ENCODE peak calls at places on chromosomes 4 and X, in seven cellular contexts. One of them, this sample, is unnamed.

GRCh38 chrX:78105944-78106650 is 2.0 kb downstream of the PGK1 start:
- DNase-seq in dorsolateral prefrontal cortex: no peak
- DNase-seq in mammary epithelial cell: no peak
- DNase-seq in IMR-90: no peak
- DNase-seq in AG09319: no peak
- DNase-seq in Calu3: no peak
- DNase-seq in neural crest cell: no peak
- DNase-seq in this sample: no peak

GRCh38 chr4:152408514-152409327 is 127.2 kb downstream of the FBXW7 start:
- DNase-seq in IMR-90: peak
- DNase-seq in mammary epithelial cell: peak
- DNase-seq in AG09319: no peak
- DNase-seq in Calu3: no peak
- DNase-seq in dorsolateral prefrontal cortex: no peak
- DNase-seq in neural crest cell: peak
- DNase-seq in this sample: peak

GRCh38 chrX:110037181-110037580 is 34.3 kb downstream of the TMEM164 start:
- DNase-seq in neural crest cell: no peak
- DNase-seq in dorsolateral prefrontal cortex: no peak
- DNase-seq in AG09319: no peak
- DNase-seq in mammary epithelial cell: peak
- DNase-seq in IMR-90: no peak
- DNase-seq in Calu3: no peak
- DNase-seq in this sample: no peak

GRCh38 chr4:86441175-86441960 is 81.5 kb upstream of the MAPK10 start:
- DNase-seq in mammary epithelial cell: peak
- DNase-seq in Calu3: no peak
- DNase-seq in neural crest cell: no peak
- DNase-seq in dorsolateral prefrontal cortex: no peak
- DNase-seq in IMR-90: peak
- DNase-seq in AG09319: no peak
- DNase-seq in this sample: peak

GRCh38 chr4:190014771-190015537 is 12.1 kb downstream of the FRG2 start:
- DNase-seq in neural crest cell: no peak
- DNase-seq in dorsolateral prefrontal cortex: no peak
- DNase-seq in IMR-90: no peak
- DNase-seq in mammary epithelial cell: no peak
- DNase-seq in AG09319: no peak
- DNase-seq in Calu3: no peak
- DNase-seq in this sample: no peak

GRCh38 chrX:30858098-30858497 is 31.0 kb downstream of the TAB3 start:
- DNase-seq in AG09319: no peak
- DNase-seq in Calu3: no peak
- DNase-seq in IMR-90: no peak
- DNase-seq in neural crest cell: no peak
- DNase-seq in mammary epithelial cell: no peak
- DNase-seq in dorsolateral prefrontal cortex: no peak
- DNase-seq in this sample: no peak

GRCh38 chr4:6450709-6451108 is 21.7 kb downstream of the PPP2R2C start:
- DNase-seq in dorsolateral prefrontal cortex: no peak
- DNase-seq in IMR-90: no peak
- DNase-seq in mammary epithelial cell: no peak
- DNase-seq in Calu3: no peak
- DNase-seq in AG09319: no peak
- DNase-seq in neural crest cell: no peak
- DNase-seq in this sample: no peak

GRCh38 chr4:119646347-119647071 is 17.9 kb upstream of the PDE5A start:
- DNase-seq in dorsolateral prefrontal cortex: peak
- DNase-seq in IMR-90: peak
- DNase-seq in AG09319: no peak
- DNase-seq in mammary epithelial cell: no peak
- DNase-seq in Calu3: no peak
- DNase-seq in neural crest cell: no peak
- DNase-seq in this sample: no peak

GRCh38 chrX:145825896-145826295 is 8.3 kb downstream of the SLITRK2 start:
- DNase-seq in Calu3: peak
- DNase-seq in AG09319: no peak
- DNase-seq in neural crest cell: no peak
- DNase-seq in dorsolateral prefrontal cortex: no peak
- DNase-seq in IMR-90: no peak
- DNase-seq in mammary epithelial cell: no peak
- DNase-seq in this sample: peak

GRCh38 chr4:99013884-99014523 is 18.5 kb downstream of the METAP1 start:
- DNase-seq in IMR-90: no peak
- DNase-seq in Calu3: no peak
- DNase-seq in AG09319: no peak
- DNase-seq in neural crest cell: no peak
- DNase-seq in dorsolateral prefrontal cortex: no peak
- DNase-seq in mammary epithelial cell: no peak
- DNase-seq in this sample: no peak

GRCh38 chr4:2261110-2261852 is 628 bp downstream of the MXD4 start:
- DNase-seq in Calu3: peak
- DNase-seq in dorsolateral prefrontal cortex: peak
- DNase-seq in IMR-90: peak
- DNase-seq in mammary epithelial cell: peak
- DNase-seq in AG09319: no peak
- DNase-seq in neural crest cell: peak
- DNase-seq in this sample: peak

GRCh38 chrX:119692241-119693031 is 532 bp downstream of the SEPTIN6 start:
- DNase-seq in neural crest cell: peak
- DNase-seq in mammary epithelial cell: peak
- DNase-seq in Calu3: peak
- DNase-seq in dorsolateral prefrontal cortex: peak
- DNase-seq in AG09319: no peak
- DNase-seq in IMR-90: peak
- DNase-seq in this sample: peak

GRCh38 chr4:19583827-19584569 is 667.7 kb upstream of the SLIT2 start:
- DNase-seq in neural crest cell: no peak
- DNase-seq in AG09319: no peak
- DNase-seq in Calu3: no peak
- DNase-seq in mammary epithelial cell: peak
- DNase-seq in dorsolateral prefrontal cortex: no peak
- DNase-seq in IMR-90: no peak
- DNase-seq in this sample: peak

GRCh38 chr4:32117696-32118095 is 1397.5 kb downstream of the PCDH7 start:
- DNase-seq in Calu3: no peak
- DNase-seq in IMR-90: no peak
- DNase-seq in AG09319: no peak
- DNase-seq in mammary epithelial cell: no peak
- DNase-seq in dorsolateral prefrontal cortex: no peak
- DNase-seq in neural crest cell: no peak
- DNase-seq in this sample: no peak

DNA sequence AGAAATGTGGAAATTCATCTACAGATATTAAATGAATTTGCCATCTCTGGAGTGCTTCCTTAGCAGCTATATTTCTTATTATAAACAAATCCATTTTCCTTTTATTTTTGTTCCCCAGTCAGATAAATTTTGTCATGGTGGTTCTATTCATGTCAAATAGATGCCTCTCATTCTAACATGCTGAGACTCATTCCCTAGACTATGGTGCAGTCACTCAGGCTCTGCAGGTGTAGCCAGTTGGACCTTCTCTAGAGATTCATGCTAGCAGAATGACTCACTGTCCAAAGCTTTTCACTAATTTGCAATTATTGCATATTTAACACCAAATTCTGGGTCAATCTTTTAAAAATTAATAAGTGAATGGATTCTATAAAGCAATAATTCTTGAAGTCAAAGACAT is 1392.7 kb downstream of the PCDH7 start:
- DNase-seq in mammary epithelial cell: peak
- DNase-seq in Calu3: no peak
- DNase-seq in dorsolateral prefrontal cortex: no peak
- DNase-seq in AG09319: no peak
- DNase-seq in IMR-90: no peak
- DNase-seq in neural crest cell: no peak
- DNase-seq in this sample: peak
- TF ChIP-seq CTCF in mammary epithelial cell: no peak
- TF ChIP-seq CTCF in Calu3: no peak
- TF ChIP-seq CTCF in dorsolateral prefrontal cortex: no peak
- TF ChIP-seq CTCF in AG09319: no peak
- TF ChIP-seq CTCF in IMR-90: no peak
- TF ChIP-seq CTCF in neural crest cell: no peak
- TF ChIP-seq CTCF in this sample: no peak

DNA sequence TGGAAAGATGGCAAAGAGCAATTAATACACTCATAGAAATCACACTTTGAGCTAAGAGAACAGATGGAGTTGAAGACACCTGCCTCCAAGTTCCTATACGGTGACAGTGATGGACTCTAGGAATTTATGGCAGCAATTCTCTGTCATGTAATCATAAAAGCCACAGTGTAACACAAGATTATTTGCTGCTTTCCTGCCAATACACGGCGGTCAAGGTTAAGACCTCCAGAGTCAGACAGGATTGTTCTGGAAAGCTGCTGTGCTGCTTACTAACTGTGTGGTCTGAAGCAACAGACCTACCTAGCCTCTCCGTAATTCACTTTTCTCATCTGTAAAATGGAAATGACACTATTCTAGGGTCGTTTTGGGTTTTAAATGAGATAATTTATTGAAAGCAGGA is 14.6 kb upstream of the KIT start:
- DNase-seq in neural crest cell: no peak
- DNase-seq in dorsolateral prefrontal cortex: no peak
- DNase-seq in IMR-90: no peak
- DNase-seq in mammary epithelial cell: no peak
- DNase-seq in AG09319: no peak
- DNase-seq in Calu3: no peak
- DNase-seq in this sample: no peak
- TF ChIP-seq CTCF in neural crest cell: no peak
- TF ChIP-seq CTCF in dorsolateral prefrontal cortex: no peak
- TF ChIP-seq CTCF in IMR-90: no peak
- TF ChIP-seq CTCF in mammary epithelial cell: no peak
- TF ChIP-seq CTCF in AG09319: no peak
- TF ChIP-seq CTCF in Calu3: no peak
- TF ChIP-seq CTCF in this sample: no peak

DNA sequence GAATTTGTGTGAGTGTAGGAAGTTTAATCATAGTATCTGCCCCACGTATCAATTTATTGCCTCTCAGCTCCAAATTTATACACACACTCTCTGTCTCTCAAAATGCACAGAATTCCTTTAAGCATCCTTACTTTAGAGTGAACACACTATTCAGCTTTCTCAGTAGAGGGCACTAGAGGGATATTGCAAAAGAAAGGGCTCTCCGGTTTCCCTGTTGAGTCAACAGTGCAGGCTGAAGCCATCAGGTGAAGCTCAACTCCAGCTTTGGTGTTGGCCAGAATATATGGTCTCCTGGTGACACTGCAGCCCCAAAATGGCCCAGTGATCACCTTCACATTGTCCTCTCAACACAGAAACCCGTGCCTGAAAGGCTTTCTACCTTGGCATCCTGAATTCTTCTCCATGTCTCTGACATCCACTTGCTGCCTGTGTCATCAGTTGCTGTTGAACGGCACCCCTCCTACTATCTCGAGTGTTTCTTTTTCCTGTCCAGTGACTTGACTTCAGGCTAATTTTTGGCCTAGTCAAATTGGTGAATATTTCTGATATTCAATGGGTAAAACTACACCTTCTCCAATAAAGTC is 670.5 kb downstream of the GABRG1 start:
- DNase-seq in Calu3: peak
- DNase-seq in mammary epithelial cell: peak
- DNase-seq in AG09319: no peak
- DNase-seq in dorsolateral prefrontal cortex: no peak
- DNase-seq in neural crest cell: no peak
- DNase-seq in IMR-90: no peak
- DNase-seq in this sample: peak
- TF ChIP-seq CTCF in Calu3: peak
- TF ChIP-seq CTCF in mammary epithelial cell: peak
- TF ChIP-seq CTCF in AG09319: no peak
- TF ChIP-seq CTCF in dorsolateral prefrontal cortex: peak
- TF ChIP-seq CTCF in neural crest cell: peak
- TF ChIP-seq CTCF in IMR-90: peak
- TF ChIP-seq CTCF in this sample: peak

GRCh38 chr4:31045151-31045550 is 325.0 kb downstream of the PCDH7 start:
- DNase-seq in AG09319: no peak
- DNase-seq in neural crest cell: no peak
- DNase-seq in IMR-90: no peak
- DNase-seq in dorsolateral prefrontal cortex: no peak
- DNase-seq in mammary epithelial cell: no peak
- DNase-seq in Calu3: no peak
- DNase-seq in this sample: no peak

GRCh38 chr4:31041385-31041784 is 321.2 kb downstream of the PCDH7 start:
- DNase-seq in IMR-90: no peak
- DNase-seq in dorsolateral prefrontal cortex: no peak
- DNase-seq in AG09319: no peak
- DNase-seq in mammary epithelial cell: no peak
- DNase-seq in neural crest cell: no peak
- DNase-seq in Calu3: no peak
- DNase-seq in this sample: no peak

GRCh38 chr4:31043382-31044062 is 323.4 kb downstream of the PCDH7 start:
- DNase-seq in neural crest cell: no peak
- DNase-seq in IMR-90: no peak
- DNase-seq in Calu3: no peak
- DNase-seq in dorsolateral prefrontal cortex: no peak
- DNase-seq in mammary epithelial cell: no peak
- DNase-seq in AG09319: no peak
- DNase-seq in this sample: no peak

GRCh38 chr4:31051151-31051550 is 331.0 kb downstream of the PCDH7 start:
- DNase-seq in AG09319: no peak
- DNase-seq in IMR-90: peak
- DNase-seq in Calu3: no peak
- DNase-seq in dorsolateral prefrontal cortex: no peak
- DNase-seq in mammary epithelial cell: no peak
- DNase-seq in neural crest cell: no peak
- DNase-seq in this sample: no peak

GRCh38 chr4:31045724-31046318 is 325.7 kb downstream of the PCDH7 start:
- DNase-seq in mammary epithelial cell: peak
- DNase-seq in AG09319: no peak
- DNase-seq in neural crest cell: no peak
- DNase-seq in dorsolateral prefrontal cortex: no peak
- DNase-seq in Calu3: peak
- DNase-seq in IMR-90: peak
- DNase-seq in this sample: peak
- TF ChIP-seq CTCF in mammary epithelial cell: peak
- TF ChIP-seq CTCF in AG09319: peak
- TF ChIP-seq CTCF in neural crest cell: peak
- TF ChIP-seq CTCF in dorsolateral prefrontal cortex: peak
- TF ChIP-seq CTCF in Calu3: no peak
- TF ChIP-seq CTCF in IMR-90: peak
- TF ChIP-seq CTCF in this sample: peak

GRCh38 chrX:14056201-14056600 is 26.5 kb upstream of the GEMIN8 start:
- DNase-seq in AG09319: no peak
- DNase-seq in dorsolateral prefrontal cortex: no peak
- DNase-seq in neural crest cell: no peak
- DNase-seq in mammary epithelial cell: no peak
- DNase-seq in IMR-90: peak
- DNase-seq in Calu3: no peak
- DNase-seq in this sample: no peak

GRCh38 chrX:14050704-14051103 is 21.0 kb upstream of the GEMIN8 start:
- DNase-seq in IMR-90: peak
- DNase-seq in neural crest cell: no peak
- DNase-seq in AG09319: no peak
- DNase-seq in Calu3: no peak
- DNase-seq in dorsolateral prefrontal cortex: no peak
- DNase-seq in mammary epithelial cell: no peak
- DNase-seq in this sample: no peak

DNA sequence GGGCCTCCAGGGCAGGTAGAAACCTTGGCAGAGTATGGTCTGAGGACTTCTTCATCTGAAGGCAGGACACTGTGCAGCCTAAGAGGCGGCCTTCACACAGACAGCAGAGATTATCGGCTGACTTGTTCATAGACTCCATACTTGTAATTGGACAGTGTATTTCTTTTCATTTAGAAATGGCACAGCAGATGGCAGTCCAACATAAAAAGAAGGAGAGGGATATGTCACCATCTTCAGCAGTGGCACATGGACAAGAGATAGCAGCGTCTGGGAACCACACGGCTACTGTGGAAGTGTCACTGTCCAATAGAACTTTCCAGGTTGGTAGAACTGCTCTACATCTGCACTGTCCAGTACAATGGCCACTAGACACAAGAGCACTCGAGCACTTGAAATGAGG is 21.7 kb upstream of the GEMIN8 start:
- DNase-seq in AG09319: no peak
- DNase-seq in mammary epithelial cell: no peak
- DNase-seq in dorsolateral prefrontal cortex: no peak
- DNase-seq in Calu3: no peak
- DNase-seq in neural crest cell: no peak
- DNase-seq in IMR-90: no peak
- DNase-seq in this sample: no peak
- TF ChIP-seq CTCF in AG09319: no peak
- TF ChIP-seq CTCF in mammary epithelial cell: no peak
- TF ChIP-seq CTCF in dorsolateral prefrontal cortex: peak
- TF ChIP-seq CTCF in Calu3: no peak
- TF ChIP-seq CTCF in neural crest cell: no peak
- TF ChIP-seq CTCF in IMR-90: no peak
- TF ChIP-seq CTCF in this sample: no peak

This sample was measured in MCF 10A.